ENCODE peak calls at places on chromosomes 2 and 18, in ten cellular contexts. X is K562, M is stomach, F is Peyer's patch, K is GM12878, A is A549, V is ovary, O is body of pancreas, W is spleen, J is GM12891. E is an unnamed sample.

GRCh38 chr2:231397928-231398294 is 2.4 kb downstream of the B3GNT7 start:
- DNase-seq in X (no peak), M (no peak), F (no peak), K (no peak), A (no peak), V (no peak), O (no peak), W (no peak), J (no peak), E (no peak)

GRCh38 chr18:75265255-75265654 is 54.7 kb downstream of the TSHZ1 start:
- DNase-seq in X (no peak), M (no peak), F (no peak), K (no peak), A (no peak), V (no peak), O (no peak), W (no peak), J (no peak), E (no peak)

GRCh38 chr2:195538937-195539336 is 118.1 kb upstream of the SLC39A10 start:
- DNase-seq in X (no peak), M (no peak), F (no peak), K (no peak), A (no peak), V (no peak), O (no peak), W (no peak), J (no peak), E (no peak)

GRCh38 chr2:75292826-75293225 is 93.5 kb upstream of the TACR1 start:
- DNase-seq in X (no peak), M (no peak), F (no peak), K (no peak), A (no peak), V (no peak), O (no peak), W (no peak), J (no peak), E (no peak)

GRCh38 chr18:47944972-47945843 is 14.7 kb upstream of the SMAD2 start:
- DNase-seq in X (no peak), M (no peak), F (no peak), K (no peak), A (peak; percentile 32), V (no peak), O (no peak), W (no peak), J (no peak), E (peak; percentile 42)

GRCh38 chr2:220228310-220229006 is 601.0 kb downstream of the SLC4A3 start:
- DNase-seq in X (no peak), M (no peak), F (no peak), K (no peak), A (peak; percentile 97), V (no peak), O (peak; percentile 6), W (no peak), J (no peak), E (peak; percentile 30)

GRCh38 chr2:220276736-220277444 is 649.5 kb downstream of the SLC4A3 start:
- DNase-seq in X (no peak), M (no peak), F (no peak), K (no peak), A (no peak), V (no peak), O (no peak), W (no peak), J (no peak), E (no peak)

GRCh38 chr2:181371782-181372292 is 85.3 kb upstream of the ITGA4 start:
- DNase-seq in X (no peak), M (no peak), F (no peak), K (no peak), A (no peak), V (no peak), O (no peak), W (no peak), J (no peak), E (no peak)

GRCh38 chr2:168894720-168895119 is 4.5 kb upstream of the SPC25 start:
- DNase-seq in X (no peak), M (no peak), F (no peak), K (no peak), A (no peak), V (no peak), O (no peak), W (no peak), J (no peak), E (no peak)

GRCh38 chr2:168889635-168890005 is 610 bp downstream of the SPC25 start:
- DNase-seq in X (no peak), M (no peak), F (no peak), K (no peak), A (no peak), V (no peak), O (no peak), W (no peak), J (no peak), E (no peak)

GRCh38 chr2:168894101-168894500 is 3.9 kb upstream of the SPC25 start:
- DNase-seq in X (no peak), M (no peak), F (no peak), K (no peak), A (no peak), V (no peak), O (no peak), W (no peak), J (no peak), E (no peak)

GRCh38 chr2:168892327-168892726 is 2.1 kb upstream of the SPC25 start:
- DNase-seq in X (no peak), M (no peak), F (no peak), K (no peak), A (no peak), V (no peak), O (no peak), W (no peak), J (no peak), E (no peak)

DNA sequence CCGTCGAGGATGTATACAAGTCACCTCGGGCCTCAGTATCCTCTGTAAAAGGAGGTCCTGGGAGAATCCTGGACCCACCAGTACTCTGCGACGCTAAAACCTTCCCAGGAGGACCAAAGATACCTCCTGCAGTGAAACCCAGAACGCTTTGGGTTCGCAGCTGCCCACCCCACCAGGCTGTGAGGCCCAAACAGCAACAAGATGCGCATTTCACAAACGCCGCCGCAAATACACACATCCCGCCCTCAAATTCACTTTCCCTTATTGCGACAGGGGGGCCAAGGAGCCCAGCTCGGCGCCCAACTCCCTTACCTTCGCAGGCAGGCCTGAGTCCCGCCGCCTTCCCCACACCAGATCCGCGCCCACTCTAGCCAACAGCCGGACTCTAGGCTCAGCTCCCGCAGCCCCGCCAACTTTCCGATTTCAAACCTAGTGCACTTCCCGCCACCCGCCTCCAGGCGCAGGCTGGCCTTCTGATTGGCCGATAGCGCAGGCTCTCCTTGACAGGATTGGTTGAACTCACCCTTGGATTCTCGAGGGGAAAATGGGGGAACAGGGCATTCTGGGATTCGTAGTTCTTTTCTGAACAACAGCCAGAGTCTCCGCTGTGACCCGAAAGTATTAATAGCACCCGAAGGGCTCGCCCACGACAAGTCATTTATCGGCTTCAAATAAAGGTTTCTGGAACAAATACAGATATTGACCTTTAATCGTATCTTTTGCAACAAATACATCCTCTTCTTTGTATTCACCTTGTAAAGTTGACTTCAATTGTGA is at the start of gene SPC25:
- DNase-seq in X (peak; percentile 99), M (peak; percentile 86), F (peak; percentile 79), K (peak; percentile 82), A (peak; percentile 89), V (peak; percentile 85), O (peak; percentile 92), W (peak; percentile 91), J (peak; percentile 86), E (peak; percentile 77)
- TF ChIP-seq POLR2A in X (peak; percentile 92), M (no peak), F (no peak), K (peak; percentile 82), A (no peak), V (no peak), O (no peak), W (no peak), J (no peak), E (peak; percentile 69)

GRCh38 chr2:218400930-218401833 is 1.5 kb downstream of the CTDSP1 start:
- DNase-seq in X (peak; percentile 42), M (peak; percentile 51), F (no peak), K (no peak), A (no peak), V (no peak), O (peak; percentile 49), W (peak; percentile 89), J (no peak), E (no peak)
- TF ChIP-seq POLR2A in X (no peak), M (no peak), F (peak; percentile 34), K (no peak), A (no peak), V (no peak), O (no peak), W (no peak), J (no peak), E (peak; percentile 3)

DNA sequence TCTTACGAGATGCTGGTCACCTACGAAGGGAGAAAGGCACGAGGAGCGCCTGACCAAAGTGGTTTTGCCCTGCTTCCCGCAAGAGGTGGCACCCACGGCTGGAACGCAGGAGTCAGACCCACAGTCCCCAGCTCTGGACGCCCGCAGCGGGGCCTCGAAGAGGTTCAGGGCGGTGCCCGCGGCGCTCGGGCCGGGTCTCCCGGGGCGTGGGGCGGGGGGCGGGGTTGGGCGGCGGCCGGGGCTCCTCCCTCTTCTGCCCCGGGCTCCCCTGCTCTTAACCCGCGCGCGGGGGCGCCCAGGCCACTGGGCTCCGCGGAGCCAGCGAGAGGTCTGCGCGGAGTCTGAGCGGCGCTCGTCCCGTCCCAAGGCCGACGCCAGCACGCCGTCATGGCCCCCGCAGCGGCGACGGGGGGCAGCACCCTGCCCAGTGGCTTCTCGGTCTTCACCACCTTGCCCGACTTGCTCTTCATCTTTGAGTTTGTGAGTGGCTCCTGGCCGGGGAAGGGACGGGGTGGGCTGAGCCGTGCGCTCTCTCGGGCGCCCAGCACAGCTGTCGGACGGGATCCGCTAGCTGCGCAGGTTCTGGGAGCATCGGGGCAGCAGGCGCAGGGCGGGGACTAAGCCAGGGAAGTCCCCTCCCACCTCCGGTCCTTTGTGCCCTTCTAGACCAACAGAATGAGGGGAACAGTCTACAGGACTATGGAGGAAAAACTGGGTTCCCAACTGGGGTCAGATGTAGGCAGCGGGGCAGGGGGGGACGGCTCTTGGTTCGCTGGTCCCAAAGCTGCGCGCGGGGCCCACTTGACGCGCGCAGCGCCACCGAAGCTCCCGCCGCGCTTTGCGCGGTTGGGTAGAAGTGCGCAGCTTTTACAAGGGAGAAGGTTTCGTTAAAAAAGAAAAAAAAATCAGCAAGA is at the start of gene MAL:
- DNase-seq in X (peak; percentile 51), M (peak; percentile 40), F (peak; percentile 31), K (no peak), A (peak; percentile 41), V (no peak), O (no peak), W (no peak), J (no peak), E (no peak)
- TF ChIP-seq POLR2A in X (no peak), M (no peak), F (no peak), K (peak; percentile 58), A (no peak), V (no peak), O (no peak), W (no peak), J (no peak), E (no peak)

GRCh38 chr2:201130524-201131186 is 14.7 kb downstream of the CFLAR start:
- DNase-seq in X (no peak), M (no peak), F (no peak), K (no peak), A (peak; percentile 52), V (no peak), O (no peak), W (no peak), J (no peak), E (no peak)

GRCh38 chr2:201129044-201129505 is 13.1 kb downstream of the CFLAR start:
- DNase-seq in X (no peak), M (peak; percentile 59), F (peak; percentile 46), K (no peak), A (peak; percentile 71), V (no peak), O (peak; percentile 55), W (no peak), J (no peak), E (no peak)

GRCh38 chr2:201126308-201127127 is 10.6 kb downstream of the CFLAR start:
- DNase-seq in X (no peak), M (no peak), F (no peak), K (no peak), A (no peak), V (no peak), O (no peak), W (no peak), J (no peak), E (no peak)

GRCh38 chr2:201127128-201127521 is 11.2 kb downstream of the CFLAR start:
- DNase-seq in X (no peak), M (no peak), F (no peak), K (no peak), A (no peak), V (no peak), O (no peak), W (no peak), J (no peak), E (no peak)

DNA sequence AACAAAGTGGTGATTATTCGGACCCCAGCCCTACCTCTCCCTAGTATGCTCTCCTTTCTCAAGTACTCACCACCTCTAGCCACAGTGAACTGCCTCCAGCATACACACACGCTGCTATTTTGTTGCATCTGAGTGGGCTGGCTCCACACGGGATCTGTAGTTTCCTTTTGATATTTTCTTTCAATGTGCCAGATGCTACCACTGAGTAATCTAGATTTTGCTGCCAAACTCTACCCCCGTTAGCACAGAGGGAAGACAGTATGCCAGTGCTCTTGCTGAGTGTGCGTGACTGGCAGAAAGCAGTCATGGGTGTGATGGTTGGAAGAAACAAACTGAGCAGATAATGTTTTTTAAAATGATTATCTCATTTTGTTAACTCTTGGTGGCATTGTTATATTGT is 11.6 kb downstream of the CFLAR start:
- DNase-seq in X (no peak), M (no peak), F (no peak), K (no peak), A (peak; percentile 55), V (no peak), O (no peak), W (no peak), J (no peak), E (no peak)
- TF ChIP-seq POLR2A in X (no peak), M (no peak), F (no peak), K (peak; percentile 61), A (no peak), V (no peak), O (no peak), W (no peak), J (peak; percentile 54), E (no peak)

E was measured in H54.